ENCODE peak calls at places on chromosomes 2 and 18, in four cellular contexts. Q is CD8-positive, alpha-beta T cell; O is caudate nucleus; K is AG04450. S is an unnamed sample.

GRCh38 chr2:118003396-118003824 is 10.5 kb downstream of the CCDC93 start:
- DNase-seq in Q (peak), O (peak), K (peak), S (peak)

GRCh38 chr2:45176399-45176798 is 167.1 kb upstream of the SIX2 start:
- DNase-seq in Q (no peak), O (no peak), K (no peak), S (no peak)

GRCh38 chr2:18525236-18525635 is 35.2 kb downstream of the RDH14 start:
- DNase-seq in Q (no peak), O (no peak), K (no peak), S (no peak)

GRCh38 chr18:22044474-22045220 is 124.7 kb upstream of the GATA6 start:
- DNase-seq in Q (no peak), O (no peak), K (no peak), S (no peak)

GRCh38 chr2:188032306-188032705 is 259.4 kb upstream of the GULP1 start:
- DNase-seq in Q (no peak), O (no peak), K (no peak), S (no peak)

GRCh38 chr2:138632066-138632465 is 130.5 kb downstream of the SPOPL start:
- DNase-seq in Q (no peak), O (no peak), K (no peak), S (no peak)

GRCh38 chr2:141766225-141766624 is 364.6 kb downstream of the LRP1B start:
- DNase-seq in Q (no peak), O (no peak), K (no peak), S (no peak)

GRCh38 chr2:11004206-11004605 is 92.5 kb downstream of the KCNF1 start:
- DNase-seq in Q (no peak), O (no peak), K (no peak), S (no peak)

GRCh38 chr2:158507679-158508078 is 50.9 kb downstream of the PKP4 start:
- DNase-seq in Q (no peak), O (no peak), K (no peak), S (no peak)

GRCh38 chr2:348517-348916 is 60.6 kb upstream of the ALKAL2 start:
- DNase-seq in Q (no peak), O (no peak), K (no peak), S (no peak)

GRCh38 chr2:68196120-68196716 is 38.5 kb downstream of the PNO1 start:
- DNase-seq in Q (no peak), O (no peak), K (no peak), S (no peak)

GRCh38 chr2:120595739-120596138 is 139.9 kb upstream of the GLI2 start:
- DNase-seq in Q (no peak), O (no peak), K (no peak), S (no peak)

GRCh38 chr2:194526121-194526520 is 1130.9 kb upstream of the SLC39A10 start:
- DNase-seq in Q (no peak), O (no peak), K (no peak), S (no peak)

GRCh38 chr2:174333017-174333501 is 1.7 kb upstream of the SP9 start:
- DNase-seq in Q (no peak), O (no peak), K (no peak), S (no peak)

GRCh38 chr2:181117176-181117925 is 136.9 kb downstream of the UBE2E3 start:
- DNase-seq in Q (no peak), O (no peak), K (no peak), S (no peak)

GRCh38 chr2:190964170-190964795 is 49.7 kb downstream of the STAT1 start:
- DNase-seq in Q (no peak), O (no peak), K (no peak), S (no peak)

GRCh38 chr18:55735969-55736368 is 148.0 kb upstream of the TCF4 start:
- DNase-seq in Q (no peak), O (no peak), K (no peak), S (no peak)

GRCh38 chr18:43847164-43848091 is 570.1 kb upstream of the SYT4 start:
- DNase-seq in Q (no peak), O (no peak), K (peak), S (no peak)

GRCh38 chr2:105317937-105318336 is 11.6 kb downstream of the TGFBRAP1 start:
- DNase-seq in Q (no peak), O (no peak), K (no peak), S (no peak)

GRCh38 chr2:157480182-157480961 is 36.5 kb upstream of the CYTIP start:
- DNase-seq in Q (no peak), O (no peak), K (no peak), S (no peak)

GRCh38 chr2:128359841-128360240 is 41.2 kb upstream of the HS6ST1 start:
- DNase-seq in Q (no peak), O (no peak), K (no peak), S (no peak)

GRCh38 chr2:96136123-96136720 is 2.1 kb downstream of the ASTL start:
- DNase-seq in Q (no peak), O (no peak), K (no peak), S (no peak)

GRCh38 chr2:82498777-82499443 is 1960.2 kb downstream of the SUCLG1 start:
- DNase-seq in Q (no peak), O (no peak), K (no peak), S (no peak)

GRCh38 chr18:73901151-73901550 is 246.5 kb downstream of the FBXO15 start:
- DNase-seq in Q (no peak), O (no peak), K (no peak), S (no peak)

GRCh38 chr2:149068996-149069888 is 30.7 kb downstream of the LYPD6B start:
- DNase-seq in Q (no peak), O (no peak), K (peak), S (no peak)

GRCh38 chr2:113977660-113978523 is 88.0 kb downstream of the ACTR3 start:
- DNase-seq in Q (no peak), O (no peak), K (peak), S (no peak)

GRCh38 chr2:207258191-207258991 is 92.6 kb upstream of the KLF7 start:
- DNase-seq in Q (no peak), O (no peak), K (peak), S (no peak)

GRCh38 chr18:35971661-35972196 is 750 bp upstream of the RMP24 start:
- DNase-seq in Q (no peak), O (peak), K (no peak), S (no peak)

GRCh38 chr2:224561234-224562005 is 23.7 kb downstream of the CUL3 start:
- DNase-seq in Q (no peak), O (no peak), K (no peak), S (no peak)

GRCh38 chr2:20196053-20196880 is 28.7 kb downstream of the SDC1 start:
- DNase-seq in Q (no peak), O (no peak), K (no peak), S (no peak)

GRCh38 chr18:79625195-79625923 is 54.2 kb upstream of the CTDP1 start:
- DNase-seq in Q (no peak), O (no peak), K (no peak), S (no peak)

GRCh38 chr2:19592197-19592596 is 233.8 kb upstream of the OSR1 start:
- DNase-seq in Q (no peak), O (no peak), K (no peak), S (no peak)

DNA sequence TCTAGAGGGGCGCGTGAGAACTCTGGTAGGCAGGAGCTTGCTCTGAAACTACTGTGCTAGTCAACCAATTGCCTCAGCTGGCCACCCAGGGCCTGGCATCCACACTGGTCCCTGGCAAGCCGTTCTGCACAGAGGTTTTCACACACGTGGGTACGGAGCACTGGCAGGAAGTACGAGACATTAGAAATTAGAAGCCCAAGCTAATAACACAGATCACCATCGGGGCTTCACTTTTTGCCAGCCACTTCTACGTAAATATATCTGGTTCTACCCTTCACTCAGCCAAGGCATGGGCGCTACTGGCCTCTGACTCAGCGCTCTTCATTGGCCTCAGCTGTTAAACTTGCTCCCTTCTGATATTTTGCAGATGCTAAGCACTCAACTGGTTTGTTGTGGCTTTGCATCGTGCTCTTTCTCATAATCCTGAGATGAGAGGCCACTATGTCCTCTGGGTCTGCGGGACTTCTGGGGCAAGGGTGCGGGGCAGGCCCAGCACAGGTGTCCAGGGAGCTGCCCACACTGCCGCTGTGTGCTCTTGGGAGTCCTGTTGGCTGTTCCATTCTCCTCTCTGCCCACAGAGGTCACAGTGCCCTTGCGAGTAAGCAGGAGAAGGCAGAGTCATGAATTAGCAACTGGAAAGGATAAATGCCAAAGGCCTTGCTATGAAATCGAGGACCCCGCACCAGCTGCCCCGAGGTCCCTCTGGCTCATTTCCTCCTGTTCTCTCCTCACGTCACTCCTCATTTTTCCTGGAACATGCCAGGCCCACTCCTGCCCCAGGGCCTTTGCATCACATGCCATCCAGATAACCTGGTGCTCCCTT is 35.1 kb upstream of the MAT2A start:
- DNase-seq in Q (no peak), O (no peak), K (no peak), S (peak)
- H3K27ac ChIP-seq in Q (no peak), O (no peak), K (peak), S (no peak)

DNA sequence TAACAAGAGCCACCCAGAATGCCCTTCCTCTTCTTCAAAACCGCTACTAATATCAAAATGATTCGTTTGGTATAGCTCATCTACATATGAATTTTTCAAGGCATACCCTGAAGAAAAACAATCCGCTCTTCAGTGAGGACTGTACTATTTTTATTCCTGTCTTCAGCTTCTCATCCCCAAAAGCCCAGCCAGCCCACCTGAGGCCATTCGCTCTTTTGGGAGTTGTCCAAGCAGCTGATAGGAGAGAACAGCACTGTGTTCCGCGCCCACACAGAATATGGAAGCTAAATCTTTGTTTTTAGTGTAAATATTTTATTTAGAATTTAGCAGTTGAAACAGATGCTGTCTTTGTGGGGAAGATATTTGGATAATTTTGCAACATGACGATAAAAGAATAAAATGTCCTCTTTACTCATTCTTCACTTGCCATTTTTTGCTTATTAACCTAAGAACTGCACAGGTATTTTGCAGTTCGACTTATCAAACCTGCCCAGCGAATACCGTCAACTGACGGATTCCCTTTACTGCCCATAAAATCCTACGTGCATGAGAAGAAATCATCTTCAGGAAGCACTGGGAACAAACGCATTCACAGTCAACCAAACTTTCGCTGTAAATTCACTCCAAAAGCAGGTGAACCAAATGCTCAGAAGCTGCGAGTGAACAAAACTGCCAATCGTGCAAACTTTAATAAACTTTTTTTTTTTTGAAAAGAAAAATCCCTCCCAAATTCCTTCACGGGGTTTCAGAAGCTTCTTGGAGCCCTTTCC is 3.4 kb downstream of the ZNF521 start:
- DNase-seq in Q (no peak), O (no peak), K (no peak), S (no peak)
- H3K27ac ChIP-seq in Q (no peak), O (peak), K (peak), S (peak)

DNA sequence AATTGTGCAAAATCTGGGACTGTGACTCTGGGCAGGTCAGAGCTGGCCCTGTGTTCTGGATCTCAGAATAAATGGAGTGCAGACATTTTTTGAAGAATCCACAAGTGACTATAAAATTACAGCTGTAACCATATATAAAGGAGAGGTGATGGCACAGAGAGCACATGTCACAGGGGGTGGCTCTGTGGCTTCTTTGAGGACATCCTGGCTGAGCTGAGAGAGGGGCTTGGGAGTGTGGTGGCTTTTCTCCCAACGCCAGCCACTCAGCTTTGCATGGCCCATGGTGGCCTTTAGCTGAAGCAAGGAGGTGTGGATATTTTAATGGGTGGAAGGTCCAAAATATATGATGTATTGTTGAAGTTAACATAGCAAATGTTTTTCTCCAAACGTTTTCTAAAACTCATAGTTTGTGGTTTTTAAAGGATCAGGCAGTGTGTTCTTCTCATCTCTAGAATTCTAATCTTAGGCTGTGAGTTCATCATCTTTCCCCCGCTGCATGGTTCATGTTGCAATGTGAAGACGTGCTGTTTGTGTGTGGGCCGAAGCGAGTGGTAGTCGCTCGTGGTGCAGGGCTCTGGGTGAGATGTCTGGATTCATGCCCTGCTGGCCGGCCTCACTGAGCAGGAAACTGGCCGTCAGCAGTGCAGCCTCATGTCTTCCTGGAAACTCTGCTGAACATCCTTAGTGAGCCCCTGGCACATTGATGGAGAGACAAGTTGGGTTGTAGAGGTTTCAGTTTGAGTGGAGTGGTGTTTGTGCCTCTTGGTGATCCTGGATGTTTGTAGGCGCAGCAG is 109.9 kb downstream of the ZNF236 start:
- DNase-seq in Q (no peak), O (no peak), K (peak), S (no peak)
- H3K27ac ChIP-seq in Q (no peak), O (no peak), K (peak), S (no peak)

DNA sequence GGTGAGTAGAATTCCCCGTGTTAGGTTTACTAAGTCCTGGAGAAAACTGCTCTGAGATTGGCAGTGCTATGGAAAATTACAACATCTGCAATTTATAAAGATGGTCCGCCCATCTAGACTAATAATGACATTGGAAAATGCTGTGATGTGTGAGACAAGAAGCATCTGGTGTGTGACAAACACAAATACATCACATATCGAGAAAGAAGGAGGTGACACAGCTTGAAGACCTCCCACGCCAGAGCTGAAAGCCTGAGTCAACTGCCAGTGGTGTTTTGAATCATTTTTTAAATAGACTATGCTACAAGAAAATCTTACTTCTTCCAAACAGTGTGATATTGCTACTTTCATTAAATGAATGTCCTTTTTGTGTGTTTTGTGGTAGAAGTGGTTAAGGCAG is 8.6 kb upstream of the ANO7 start:
- DNase-seq in Q (no peak), O (no peak), K (no peak), S (no peak)
- H3K27ac ChIP-seq in Q (no peak), O (peak), K (no peak), S (no peak)

DNA sequence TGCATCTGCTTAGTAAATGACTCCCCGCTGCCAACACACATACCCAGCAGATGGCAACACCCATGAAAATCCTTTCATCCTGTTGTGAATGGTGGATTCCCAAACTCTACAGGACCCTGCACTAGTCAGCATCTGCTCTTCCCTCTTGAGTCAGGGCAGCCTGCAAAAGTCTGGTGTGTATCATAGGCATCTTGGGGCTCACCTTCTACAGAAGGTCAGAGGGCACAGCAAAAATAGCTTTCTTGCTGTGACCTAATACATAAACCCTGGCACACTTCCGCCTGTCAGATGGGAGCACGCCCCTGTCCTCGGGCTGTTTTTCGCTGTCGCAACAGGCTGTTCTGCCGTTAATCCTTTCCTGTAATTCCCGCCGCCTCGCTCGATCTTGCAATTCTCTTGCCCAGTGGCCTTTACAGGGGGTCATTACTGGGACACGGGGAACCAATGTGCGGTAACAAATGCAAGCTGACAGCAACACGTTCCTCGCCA is 19.9 kb upstream of the SCYGR1 start:
- DNase-seq in Q (no peak), O (no peak), K (no peak), S (no peak)
- H3K27ac ChIP-seq in Q (no peak), O (no peak), K (no peak), S (no peak)

GRCh38 chr18:57440331-57441101 is 5.3 kb downstream of the ONECUT2 start:
- DNase-seq in Q (no peak), O (no peak), K (no peak), S (no peak)
- H3K27ac ChIP-seq in Q (no peak), O (no peak), K (no peak), S (no peak)

S was measured in substantia nigra.